ENCODE peak calls at places on chromosome 21, in eight cellular contexts. U is NCI-H2171 treated with DMSO at 0.1 percent for 48 hours; C is amniotic stem cell; V is M059J; W is naive B cell; P is stimulated activated CD8-positive, alpha-beta memory T cell treated with anti-CD3 and anti-CD28 coated beads, Interleukin-4, amount 100 ng/mL, for 1 hour; B is HEK293T; L is Daoy. A is an unnamed sample.

GRCh38 chr21:23455676-23456075 is 2151.6 kb downstream of the MRPL39 start:
- DNase-seq in U (no peak), C (no peak), V (no peak), W (no peak), P (no peak), B (no peak), L (no peak), A (no peak)

GRCh38 chr21:34844033-34844923 is 175.5 kb downstream of the CLIC6 start:
- DNase-seq in U (peak), C (no peak), V (no peak), W (no peak), P (no peak), B (no peak), L (peak), A (no peak)

GRCh38 chr21:27480841-27481261 is 514.0 kb upstream of the ADAMTS5 start:
- DNase-seq in U (no peak), C (no peak), V (peak), W (no peak), P (no peak), B (no peak), L (peak), A (no peak)

GRCh38 chr21:25428537-25428936 is 178.7 kb downstream of the MRPL39 start:
- DNase-seq in U (no peak), C (no peak), V (peak), W (no peak), P (no peak), B (no peak), L (peak), A (no peak)

GRCh38 chr21:44426663-44427191 is 28.6 kb upstream of the LRRC3 start:
- DNase-seq in U (no peak), C (no peak), V (no peak), W (no peak), P (no peak), B (no peak), L (no peak), A (no peak)

GRCh38 chr21:43313939-43314405 is 113.0 kb downstream of the SIK1 start:
- DNase-seq in U (no peak), C (no peak), V (no peak), W (no peak), P (no peak), B (no peak), L (no peak), A (no peak)

GRCh38 chr21:23384679-23385078 is 2222.6 kb downstream of the MRPL39 start:
- DNase-seq in U (no peak), C (no peak), V (no peak), W (no peak), P (no peak), B (no peak), L (no peak), A (no peak)

GRCh38 chr21:33259428-33259827 is 6.7 kb upstream of the IL10RB start:
- DNase-seq in U (no peak), C (no peak), V (no peak), W (no peak), P (no peak), B (no peak), L (no peak), A (no peak)

GRCh38 chr21:33924766-33925100 is 9.1 kb upstream of the ATP5PO start:
- DNase-seq in U (peak), C (no peak), V (peak), W (no peak), P (no peak), B (no peak), L (no peak), A (no peak)

GRCh38 chr21:17925900-17926299 is 106.7 kb upstream of the C21orf91 start:
- DNase-seq in U (peak), C (no peak), V (peak), W (no peak), P (no peak), B (no peak), L (no peak), A (no peak)

GRCh38 chr21:41156128-41156527 is 11.8 kb upstream of the BACE2 start:
- DNase-seq in U (no peak), C (no peak), V (no peak), W (no peak), P (no peak), B (no peak), L (no peak), A (no peak)

GRCh38 chr21:17777321-17777720 is 41.8 kb downstream of the C21orf91 start:
- DNase-seq in U (no peak), C (no peak), V (peak), W (no peak), P (no peak), B (no peak), L (no peak), A (no peak)

GRCh38 chr21:41207401-41208388 is 39.7 kb downstream of the BACE2 start:
- DNase-seq in U (no peak), C (no peak), V (no peak), W (no peak), P (no peak), B (no peak), L (peak), A (no peak)

GRCh38 chr21:16419188-16419874 is 689.5 kb downstream of the USP25 start:
- DNase-seq in U (no peak), C (no peak), V (peak), W (no peak), P (no peak), B (peak), L (peak), A (no peak)

GRCh38 chr21:36776981-36777617 is 78.2 kb downstream of the SIM2 start:
- DNase-seq in U (no peak), C (no peak), V (no peak), W (no peak), P (no peak), B (no peak), L (peak), A (no peak)

GRCh38 chr21:43923391-43923790 is 58.4 kb downstream of the AGPAT3 start:
- DNase-seq in U (no peak), C (no peak), V (peak), W (no peak), P (no peak), B (no peak), L (peak), A (no peak)

GRCh38 chr21:31342328-31342727 is 1.7 kb downstream of the TIAM1 start:
- DNase-seq in U (no peak), C (no peak), V (no peak), W (no peak), P (no peak), B (no peak), L (no peak), A (no peak)

GRCh38 chr21:19256934-19257660 is 853.5 kb upstream of the TMPRSS15 start:
- DNase-seq in U (no peak), C (no peak), V (no peak), W (no peak), P (no peak), B (no peak), L (no peak), A (no peak)

GRCh38 chr21:40829791-40830190 is 17.2 kb downstream of the DSCAM start:
- DNase-seq in U (no peak), C (no peak), V (no peak), W (no peak), P (no peak), B (no peak), L (no peak), A (no peak)

GRCh38 chr21:46459356-46460112 is 843 bp downstream of the DIP2A start:
- DNase-seq in U (no peak), C (no peak), V (peak), W (no peak), P (no peak), B (no peak), L (peak), A (no peak)

GRCh38 chr21:15514073-15514946 is 215.5 kb upstream of the USP25 start:
- DNase-seq in U (no peak), C (no peak), V (peak), W (peak), P (peak), B (no peak), L (no peak), A (peak)

GRCh38 chr21:35738342-35738961 is 321.9 kb downstream of the SETD4 start:
- DNase-seq in U (no peak), C (no peak), V (peak), W (no peak), P (no peak), B (no peak), L (peak), A (no peak)